ENCODE peak calls at places on chromosomes 16 and 17, in nine cellular contexts. W is prostate gland, A is K562, V is upper lobe of left lung, K is Peyer's patch, N is adrenal gland, M is A549, R is transverse colon, B is breast epithelium. Y is an unnamed sample.

GRCh38 chr17:82946081-82946480 is 106.3 kb upstream of the ZNF750 start:
- DNase-seq in R (no peak), K (no peak), M (no peak), A (no peak), N (no peak), V (no peak), B (no peak), W (no peak), Y (no peak)

GRCh38 chr17:44223574-44224046 is 4.1 kb upstream of the UBTF start:
- DNase-seq in V (no peak), W (no peak), N (peak; percentile 94), R (peak; percentile 62), B (no peak), A (no peak), M (no peak), K (no peak), Y (peak; percentile 68)

GRCh38 chr17:58302919-58303551 is 22.3 kb upstream of the MPO start:
- DNase-seq in R (no peak), A (no peak), K (no peak), B (no peak), N (no peak), W (no peak), V (no peak), M (no peak), Y (no peak)

GRCh38 chr17:69466905-69467630 is 52.6 kb downstream of the MAP2K6 start:
- DNase-seq in N (no peak), B (no peak), M (no peak), W (no peak), A (no peak), V (no peak), K (no peak), R (no peak), Y (no peak)

GRCh38 chr17:19933221-19933620 is 44.4 kb downstream of the AKAP10 start:
- DNase-seq in A (no peak), M (no peak), K (no peak), N (no peak), R (no peak), B (no peak), W (no peak), V (no peak), Y (no peak)

GRCh38 chr16:16118337-16118736 is 105.0 kb downstream of the ABCC6 start:
- DNase-seq in V (no peak), R (no peak), N (no peak), K (no peak), M (no peak), W (no peak), B (no peak), A (no peak), Y (no peak)

GRCh38 chr16:89130448-89130847 is 36.8 kb downstream of the ACSF3 start:
- DNase-seq in R (no peak), B (no peak), M (no peak), W (no peak), N (no peak), V (no peak), K (no peak), A (no peak), Y (peak; percentile 3)

GRCh38 chr16:648071-648785 is 937 bp upstream of the WDR90 start:
- DNase-seq in V (peak; percentile 90), N (no peak), K (peak; percentile 90), W (peak; percentile 38), M (no peak), B (no peak), R (peak; percentile 90), A (no peak), Y (no peak)

GRCh38 chr17:50153650-50154575 is 3.4 kb upstream of the PPP1R9B start:
- DNase-seq in R (no peak), B (no peak), N (peak; percentile 87), M (no peak), K (no peak), V (peak; percentile 91), W (peak; percentile 47), A (peak; percentile 85), Y (no peak)

GRCh38 chr17:79927136-79927661 is 88.0 kb upstream of the CBX4 start:
- DNase-seq in M (no peak), B (no peak), W (no peak), A (no peak), R (no peak), N (no peak), K (no peak), V (peak; percentile 79), Y (no peak)

GRCh38 chr17:4007346-4008081 is 43.3 kb upstream of the ATP2A3 start:
- DNase-seq in V (peak; percentile 47), B (no peak), N (no peak), K (no peak), A (peak; percentile 49), M (no peak), W (no peak), R (no peak), Y (peak; percentile 48)

GRCh38 chr17:42459256-42459982 is 741 bp downstream of the ATP6V0A1 start:
- DNase-seq in A (peak; percentile 61), V (no peak), M (peak; percentile 68), B (peak; percentile 56), K (peak; percentile 79), W (peak; percentile 53), R (peak; percentile 66), N (peak; percentile 69), Y (no peak)

GRCh38 chr16:87416826-87417471 is 24.8 kb downstream of the MAP1LC3B start:
- DNase-seq in W (no peak), R (peak; percentile 42), V (no peak), M (peak; percentile 15), B (no peak), A (no peak), N (peak; percentile 51), K (no peak), Y (no peak)

GRCh38 chr16:77574867-77575619 is 140.2 kb upstream of the ADAMTS18 start:
- DNase-seq in V (no peak), N (peak; percentile 23), R (peak; percentile 8), A (no peak), B (no peak), M (no peak), W (no peak), K (no peak), Y (no peak)

GRCh38 chr16:27232061-27232841 is 28.9 kb downstream of the KDM8 start:
- DNase-seq in B (no peak), N (no peak), M (no peak), A (no peak), V (no peak), W (no peak), R (peak; percentile 68), K (peak; percentile 86), Y (no peak)

GRCh38 chr16:25785361-25785760 is 93.6 kb downstream of the HS3ST4 start:
- DNase-seq in W (no peak), N (no peak), M (no peak), B (no peak), A (no peak), V (no peak), R (no peak), K (no peak), Y (no peak)

GRCh38 chr17:2398655-2399571 is 1.9 kb downstream of the MNT start:
- DNase-seq in N (peak; percentile 81), R (peak; percentile 61), M (peak; percentile 75), W (peak; percentile 61), A (peak; percentile 71), K (peak; percentile 68), V (peak; percentile 93), B (no peak), Y (peak; percentile 85)
- TF ChIP-seq CTCF in N (no peak), R (no peak), M (no peak), W (no peak), A (no peak), K (no peak), V (no peak), B (no peak), Y (no peak)

GRCh38 chr16:79601978-79602609 is 1.6 kb upstream of the MAF start:
- DNase-seq in W (peak; percentile 79), N (peak; percentile 83), B (peak; percentile 82), A (peak; percentile 64), M (peak; percentile 45), R (peak; percentile 87), K (peak; percentile 93), V (no peak), Y (peak; percentile 90)
- H3K27ac ChIP-seq in W (peak overlapping the region; percentile 87), N (peak overlapping the region; percentile 30), B (peak overlapping the region; percentile 95), A (no peak overlapping the region), M (no peak overlapping the region), R (peak overlapping the region; percentile 92), K (peak overlapping the region; percentile 82), V (peak overlapping the region; percentile 94), Y (peak overlapping the region; percentile 91)

GRCh38 chr16:57348361-57348760 is 10.2 kb upstream of the CCL22 start:
- DNase-seq in W (no peak), A (no peak), K (no peak), N (no peak), V (no peak), B (no peak), R (no peak), M (no peak), Y (no peak)
- TF ChIP-seq POLR2A in W (no peak), A (no peak), K (no peak), N (no peak), V (no peak), B (no peak), R (no peak), M (no peak), Y (no peak)

GRCh38 chr17:21129023-21129681 is 2.4 kb downstream of the DHRS7B start:
- DNase-seq in A (no peak), W (peak; percentile 24), R (no peak), N (peak; percentile 39), V (no peak), B (no peak), M (peak; percentile 54), K (no peak), Y (no peak)

GRCh38 chr17:21125862-21126261 is 902 bp upstream of the DHRS7B start:
- DNase-seq in M (no peak), R (no peak), A (no peak), K (peak; percentile 66), B (no peak), V (no peak), W (no peak), N (no peak), Y (no peak)

GRCh38 chr17:21124096-21124495 is 2.7 kb upstream of the DHRS7B start:
- DNase-seq in R (no peak), M (no peak), N (no peak), B (no peak), K (no peak), V (no peak), W (no peak), A (no peak), Y (no peak)

GRCh38 chr17:21127508-21128077 is 829 bp downstream of the DHRS7B start:
- DNase-seq in W (no peak), K (no peak), R (no peak), V (no peak), B (no peak), M (no peak), A (no peak), N (no peak), Y (no peak)

DNA sequence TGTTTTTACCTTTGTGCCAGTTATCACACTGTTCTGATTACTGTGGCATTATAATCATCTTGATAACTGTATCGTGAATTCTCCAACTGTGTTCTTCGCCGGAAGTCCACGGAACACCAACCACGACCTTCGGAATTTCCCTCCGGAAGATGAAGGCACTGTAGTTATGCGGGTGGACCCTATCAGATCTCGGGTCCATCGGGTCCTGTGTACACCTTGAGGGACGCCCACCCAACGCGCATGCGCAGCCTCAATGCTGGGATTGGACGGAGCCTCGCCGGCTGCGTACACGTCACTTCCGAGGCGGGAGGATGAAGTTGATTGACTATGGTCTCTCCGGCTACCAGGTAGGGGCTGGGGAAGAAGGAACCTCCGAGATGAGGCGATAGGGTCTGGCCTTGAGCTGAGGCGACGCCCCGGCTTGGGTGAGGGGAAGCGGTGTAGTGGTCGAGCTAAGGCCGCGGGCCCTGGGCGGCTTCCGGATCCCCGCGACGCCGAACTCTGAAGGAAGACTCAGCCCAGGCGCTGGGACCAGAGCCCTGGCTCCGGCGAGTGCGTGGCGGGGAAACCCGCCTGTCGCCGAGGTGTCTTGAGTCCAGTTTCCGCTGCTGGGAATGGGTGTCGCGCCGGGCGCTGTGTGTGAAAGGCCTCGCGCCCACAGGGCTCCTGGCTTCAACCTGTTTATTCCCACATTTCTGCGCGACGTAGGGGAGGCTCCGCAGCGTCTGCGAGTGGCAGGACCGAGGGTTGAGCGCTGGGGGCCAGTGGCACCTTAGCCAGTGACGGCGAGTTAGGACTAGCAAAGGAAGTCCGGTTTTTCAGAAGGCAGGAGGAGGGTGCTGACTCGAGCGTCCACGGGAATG is at the start of gene DHRS7B:
- DNase-seq in V (peak; percentile 96), K (peak; percentile 99), N (peak; percentile 97), M (peak; percentile 99), R (peak; percentile 98), W (peak; percentile 97), A (peak; percentile 97), B (peak; percentile 96), Y (peak; percentile 98)
- TF ChIP-seq CTCF in V (no peak), K (peak; percentile 3), N (no peak), M (no peak), R (no peak), W (no peak), A (no peak), B (no peak), Y (no peak)

Y was measured in suprapubic skin.